ENCODE peak calls at places on chromosomes 5 and 9, in seven cellular contexts. K is stimulated activated CD4-positive, alpha-beta T cell treated with anti-CD3 and anti-CD28 coated beads, Interleukin-2, amount 100 ng/mL, for 48 hours; Q is DMS153; S is activated naive CD4-positive, alpha-beta T cell treated with Interleukin-2 at 50 U/mL for 16 hours; O is mucosa of descending colon; I is stromal cell of bone marrow; D is Jurkat, Clone E6-1. T is an unnamed sample.
A peak's percentile ranks its signal among the peaks of the same experiment; 100 is the strongest.

GRCh38 chr5:74233571-74233970 is 407.0 kb downstream of the ENC1 start:
- DNase-seq in S (no peak), K (no peak), I (no peak), O (no peak), Q (no peak), D (no peak), T (no peak)

GRCh38 chr9:108543251-108543768 is 312.5 kb downstream of the ACTL7B start:
- DNase-seq in S (no peak), K (no peak), Q (no peak), D (no peak), I (no peak), O (no peak), T (no peak)

GRCh38 chr9:128636024-128636390 is 20.6 kb downstream of the DYNC2I2 start:
- DNase-seq in Q (no peak), D (no peak), K (no peak), S (no peak), I (no peak), O (peak; percentile 77), T (no peak)

GRCh38 chr9:35952526-35953191 is 5.3 kb downstream of the OR2S2 start:
- DNase-seq in I (no peak), K (no peak), D (no peak), S (no peak), O (no peak), Q (no peak), T (no peak)

GRCh38 chr5:9624196-9624947 is 5.8 kb downstream of the TAS2R1 start:
- DNase-seq in D (no peak), S (no peak), Q (no peak), O (no peak), K (no peak), I (no peak), T (no peak)

GRCh38 chr5:116528519-116529234 is 45.9 kb downstream of the SEMA6A start:
- DNase-seq in I (no peak), Q (peak; percentile 1), S (no peak), D (no peak), K (no peak), O (no peak), T (no peak)

GRCh38 chr5:670396-671270 is 22.5 kb downstream of the TPPP start:
- DNase-seq in I (no peak), Q (no peak), K (no peak), D (no peak), O (no peak), S (no peak), T (no peak)

GRCh38 chr9:127589955-127590370 is 22.1 kb upstream of the STXBP1 start:
- DNase-seq in Q (peak; percentile 52), O (no peak), S (peak; percentile 34), D (peak; percentile 29), I (peak; percentile 63), K (no peak), T (peak; percentile 66)

GRCh38 chr5:73374520-73375235 is 73.9 kb downstream of the FOXD1 start:
- DNase-seq in O (no peak), K (no peak), Q (no peak), D (no peak), S (no peak), I (peak; percentile 49), T (no peak)

GRCh38 chr5:175728885-175729828 is 71.3 kb downstream of the HRH2 start:
- DNase-seq in I (no peak), Q (no peak), D (no peak), S (no peak), O (no peak), K (no peak), T (no peak)

GRCh38 chr9:20289416-20289815 is 332.9 kb downstream of the MLLT3 start:
- DNase-seq in S (no peak), Q (no peak), K (no peak), D (no peak), O (no peak), I (no peak), T (no peak)

GRCh38 chr5:88813244-88813643 is 69.7 kb downstream of the MEF2C start:
- DNase-seq in S (no peak), D (no peak), Q (no peak), O (no peak), I (no peak), K (no peak), T (no peak)

GRCh38 chr5:98464737-98465330 is 308.6 kb upstream of the RGMB start:
- DNase-seq in O (no peak), I (no peak), Q (no peak), D (no peak), K (no peak), S (no peak), T (no peak)

GRCh38 chr9:97632992-97633858 is at the start of the genes NCBP1 and TSTD2:
- DNase-seq in O (peak; percentile 99), S (peak; percentile 96), Q (peak; percentile 95), I (peak; percentile 96), K (peak; percentile 92), D (peak; percentile 97), T (peak; percentile 97)

GRCh38 chr5:172187118-172188032 is 649 bp downstream of the STK10 start:
- DNase-seq in Q (no peak), D (no peak), O (peak; percentile 87), K (peak; percentile 64), I (no peak), S (peak; percentile 76), T (peak; percentile 64)

GRCh38 chr5:141369994-141370848 is at the start of gene PCDHGB3:
- DNase-seq in D (no peak), K (no peak), I (peak; percentile 47), O (no peak), Q (no peak), S (peak; percentile 36), T (no peak)

GRCh38 chr5:3023678-3024077 is 272.2 kb upstream of the IRX2 start:
- DNase-seq in S (no peak), K (no peak), I (no peak), D (no peak), O (no peak), Q (no peak), T (no peak)

GRCh38 chr9:128078504-128079434 is 10.7 kb downstream of the SLC25A25 start:
- DNase-seq in K (no peak), D (no peak), Q (no peak), S (no peak), O (no peak), I (no peak), T (no peak)